ENCODE peak calls at places on chromosome 14, in five cellular contexts. One of them, this sample, is unnamed.

GRCh38 chr14:82757775-82758174 is 1224.1 kb upstream of the SEL1L start:
- DNase-seq in omental fat pad: no peak
- DNase-seq in AG10803: no peak
- DNase-seq in left ventricle myocardium inferior: no peak
- DNase-seq in heart right ventricle: no peak
- DNase-seq in this sample: no peak

GRCh38 chr14:24132061-24132685 is 1.7 kb downstream of the FITM1 start:
- DNase-seq in omental fat pad: no peak
- DNase-seq in AG10803: no peak
- DNase-seq in left ventricle myocardium inferior: no peak
- DNase-seq in heart right ventricle: no peak
- DNase-seq in this sample: no peak

GRCh38 chr14:75088566-75089373 is 19.3 kb downstream of the ZC2HC1C start:
- DNase-seq in omental fat pad: no peak
- DNase-seq in AG10803: peak
- DNase-seq in left ventricle myocardium inferior: no peak
- DNase-seq in heart right ventricle: peak
- DNase-seq in this sample: peak

GRCh38 chr14:59631237-59631636 is 54.6 kb upstream of the CCDC175 start:
- DNase-seq in omental fat pad: no peak
- DNase-seq in AG10803: no peak
- DNase-seq in left ventricle myocardium inferior: no peak
- DNase-seq in heart right ventricle: no peak
- DNase-seq in this sample: peak

GRCh38 chr14:89276424-89276975 is 140.5 kb downstream of the FOXN3 start:
- DNase-seq in omental fat pad: no peak
- DNase-seq in AG10803: peak
- DNase-seq in left ventricle myocardium inferior: no peak
- DNase-seq in heart right ventricle: no peak
- DNase-seq in this sample: no peak

GRCh38 chr14:35414365-35414764 is 9.8 kb upstream of the NFKBIA start:
- DNase-seq in omental fat pad: no peak
- DNase-seq in AG10803: peak
- DNase-seq in left ventricle myocardium inferior: no peak
- DNase-seq in heart right ventricle: peak
- DNase-seq in this sample: no peak

GRCh38 chr14:66403183-66403582 is 83.0 kb upstream of the CCDC196 start:
- DNase-seq in omental fat pad: no peak
- DNase-seq in AG10803: peak
- DNase-seq in left ventricle myocardium inferior: no peak
- DNase-seq in heart right ventricle: no peak
- DNase-seq in this sample: no peak

GRCh38 chr14:27995688-27996087 is 770.9 kb upstream of the FOXG1 start:
- DNase-seq in omental fat pad: no peak
- DNase-seq in AG10803: no peak
- DNase-seq in left ventricle myocardium inferior: no peak
- DNase-seq in heart right ventricle: no peak
- DNase-seq in this sample: no peak

GRCh38 chr14:56650977-56651376 is 71.4 kb downstream of the TMEM260 start:
- DNase-seq in omental fat pad: no peak
- DNase-seq in AG10803: no peak
- DNase-seq in left ventricle myocardium inferior: no peak
- DNase-seq in heart right ventricle: no peak
- DNase-seq in this sample: no peak

GRCh38 chr14:34874386-34875030 is 652 bp downstream of the BAZ1A start:
- DNase-seq in omental fat pad: peak
- DNase-seq in AG10803: peak
- DNase-seq in left ventricle myocardium inferior: peak
- DNase-seq in heart right ventricle: peak
- DNase-seq in this sample: peak

GRCh38 chr14:75615200-75615599 is 36.8 kb downstream of the FLVCR2 start:
- DNase-seq in omental fat pad: no peak
- DNase-seq in AG10803: no peak
- DNase-seq in left ventricle myocardium inferior: no peak
- DNase-seq in heart right ventricle: peak
- DNase-seq in this sample: no peak

GRCh38 chr14:53929871-53930685 is 26.5 kb downstream of the BMP4 start:
- DNase-seq in omental fat pad: no peak
- DNase-seq in AG10803: no peak
- DNase-seq in left ventricle myocardium inferior: no peak
- DNase-seq in heart right ventricle: no peak
- DNase-seq in this sample: peak

GRCh38 chr14:59582845-59583509 is 6.4 kb upstream of the CCDC175 start:
- DNase-seq in omental fat pad: no peak
- DNase-seq in AG10803: no peak
- DNase-seq in left ventricle myocardium inferior: no peak
- DNase-seq in heart right ventricle: no peak
- DNase-seq in this sample: no peak

GRCh38 chr14:65425885-65426284 is 13.4 kb downstream of the FUT8 start:
- DNase-seq in omental fat pad: no peak
- DNase-seq in AG10803: no peak
- DNase-seq in left ventricle myocardium inferior: no peak
- DNase-seq in heart right ventricle: no peak
- DNase-seq in this sample: no peak

GRCh38 chr14:103393687-103394626 is 8.7 kb downstream of the MARK3 start:
- DNase-seq in omental fat pad: no peak
- DNase-seq in AG10803: peak
- DNase-seq in left ventricle myocardium inferior: no peak
- DNase-seq in heart right ventricle: no peak
- DNase-seq in this sample: no peak

GRCh38 chr14:96383445-96383844 is 8.5 kb upstream of the AK7 start:
- DNase-seq in omental fat pad: no peak
- DNase-seq in AG10803: no peak
- DNase-seq in left ventricle myocardium inferior: no peak
- DNase-seq in heart right ventricle: no peak
- DNase-seq in this sample: no peak

GRCh38 chr14:96084796-96085195 is 45.6 kb downstream of the C14orf132 start:
- DNase-seq in omental fat pad: no peak
- DNase-seq in AG10803: no peak
- DNase-seq in left ventricle myocardium inferior: no peak
- DNase-seq in heart right ventricle: no peak
- DNase-seq in this sample: no peak

GRCh38 chr14:70208380-70208779 is 19.6 kb upstream of the SLC8A3 start:
- DNase-seq in omental fat pad: no peak
- DNase-seq in AG10803: no peak
- DNase-seq in left ventricle myocardium inferior: no peak
- DNase-seq in heart right ventricle: no peak
- DNase-seq in this sample: no peak

GRCh38 chr14:59585891-59586554 is 9.4 kb upstream of the CCDC175 start:
- DNase-seq in omental fat pad: no peak
- DNase-seq in AG10803: peak
- DNase-seq in left ventricle myocardium inferior: no peak
- DNase-seq in heart right ventricle: no peak
- DNase-seq in this sample: no peak

GRCh38 chr14:75123991-75124390 is 2.9 kb downstream of the NEK9 start:
- DNase-seq in omental fat pad: no peak
- DNase-seq in AG10803: peak
- DNase-seq in left ventricle myocardium inferior: no peak
- DNase-seq in heart right ventricle: no peak
- DNase-seq in this sample: peak

GRCh38 chr14:53601409-53601808 is 355.2 kb downstream of the BMP4 start:
- DNase-seq in omental fat pad: no peak
- DNase-seq in AG10803: no peak
- DNase-seq in left ventricle myocardium inferior: no peak
- DNase-seq in heart right ventricle: no peak
- DNase-seq in this sample: no peak

GRCh38 chr14:26729851-26730250 is 132.0 kb upstream of the NOVA1 start:
- DNase-seq in omental fat pad: no peak
- DNase-seq in AG10803: peak
- DNase-seq in left ventricle myocardium inferior: no peak
- DNase-seq in heart right ventricle: no peak
- DNase-seq in this sample: no peak

GRCh38 chr14:53237488-53237887 is 84.4 kb upstream of the DDHD1 start:
- DNase-seq in omental fat pad: no peak
- DNase-seq in AG10803: no peak
- DNase-seq in left ventricle myocardium inferior: no peak
- DNase-seq in heart right ventricle: peak
- DNase-seq in this sample: no peak

GRCh38 chr14:89284368-89285058 is 132.5 kb downstream of the FOXN3 start:
- DNase-seq in omental fat pad: no peak
- DNase-seq in AG10803: peak
- DNase-seq in left ventricle myocardium inferior: no peak
- DNase-seq in heart right ventricle: no peak
- DNase-seq in this sample: no peak

GRCh38 chr14:101927859-101928258 is 36.5 kb upstream of the DYNC1H1 start:
- DNase-seq in omental fat pad: peak
- DNase-seq in AG10803: peak
- DNase-seq in left ventricle myocardium inferior: peak
- DNase-seq in heart right ventricle: peak
- DNase-seq in this sample: no peak

GRCh38 chr14:77053046-77053841 is 24.7 kb upstream of the IRF2BPL start:
- DNase-seq in omental fat pad: peak
- DNase-seq in AG10803: peak
- DNase-seq in left ventricle myocardium inferior: peak
- DNase-seq in heart right ventricle: peak
- DNase-seq in this sample: peak

GRCh38 chr14:91258021-91258618 is 13.6 kb upstream of the GPR68 start:
- DNase-seq in omental fat pad: no peak
- DNase-seq in AG10803: peak
- DNase-seq in left ventricle myocardium inferior: peak
- DNase-seq in heart right ventricle: no peak
- DNase-seq in this sample: no peak

GRCh38 chr14:92154283-92154942 is 32.6 kb downstream of the CPSF2 start:
- DNase-seq in omental fat pad: no peak
- DNase-seq in AG10803: peak
- DNase-seq in left ventricle myocardium inferior: no peak
- DNase-seq in heart right ventricle: no peak
- DNase-seq in this sample: no peak

GRCh38 chr14:42090122-42090521 is 483.4 kb downstream of the LRFN5 start:
- DNase-seq in omental fat pad: no peak
- DNase-seq in AG10803: no peak
- DNase-seq in left ventricle myocardium inferior: no peak
- DNase-seq in heart right ventricle: no peak
- DNase-seq in this sample: no peak

GRCh38 chr14:102258136-102258535 is 46.8 kb downstream of the MOK start:
- DNase-seq in omental fat pad: no peak
- DNase-seq in AG10803: no peak
- DNase-seq in left ventricle myocardium inferior: no peak
- DNase-seq in heart right ventricle: no peak
- DNase-seq in this sample: no peak

GRCh38 chr14:29558516-29558915 is 369.1 kb downstream of the PRKD1 start:
- DNase-seq in omental fat pad: no peak
- DNase-seq in AG10803: peak
- DNase-seq in left ventricle myocardium inferior: no peak
- DNase-seq in heart right ventricle: no peak
- DNase-seq in this sample: no peak
- TF ChIP-seq CTCF in omental fat pad: no peak
- TF ChIP-seq CTCF in AG10803: no peak
- TF ChIP-seq CTCF in left ventricle myocardium inferior: no peak
- TF ChIP-seq CTCF in heart right ventricle: no peak
- TF ChIP-seq CTCF in this sample: no peak

DNA sequence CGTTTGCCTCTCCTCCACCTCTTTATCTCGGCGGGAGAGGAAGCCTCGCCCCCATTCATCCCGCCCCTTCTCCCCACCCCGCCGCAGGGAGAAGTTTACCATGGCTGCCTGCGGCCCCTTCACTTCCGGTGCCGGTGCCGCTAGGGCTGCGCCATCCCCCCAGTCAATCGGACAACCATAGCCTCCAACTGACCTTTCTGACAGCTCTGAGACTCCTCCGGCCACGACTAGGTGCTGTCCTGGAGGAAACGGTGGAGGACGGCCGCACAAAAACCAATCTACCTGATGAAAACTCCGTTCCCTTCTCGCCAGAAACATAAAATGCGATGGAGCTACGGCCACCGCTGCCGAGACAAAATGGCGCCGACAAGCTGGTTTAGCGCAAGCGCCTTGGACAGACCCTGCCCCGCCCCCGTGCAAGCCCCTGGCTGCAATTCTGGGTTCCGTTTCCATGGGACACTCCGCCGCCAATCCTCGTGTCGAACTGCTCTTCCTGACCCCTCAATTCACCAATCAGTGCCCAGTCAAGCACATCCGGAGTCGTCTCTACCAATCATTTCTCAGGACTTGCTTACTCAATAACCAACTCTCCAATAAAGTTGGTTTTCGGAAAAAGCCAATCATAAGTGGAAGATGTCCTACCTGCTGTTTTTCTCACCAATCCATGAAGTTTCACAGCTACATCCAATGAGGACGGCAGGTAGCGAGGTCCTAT is 436 bp upstream of the ARID4A start:
- DNase-seq in omental fat pad: peak
- DNase-seq in AG10803: peak
- DNase-seq in left ventricle myocardium inferior: peak
- DNase-seq in heart right ventricle: peak
- DNase-seq in this sample: peak
- TF ChIP-seq CTCF in omental fat pad: no peak
- TF ChIP-seq CTCF in AG10803: peak
- TF ChIP-seq CTCF in left ventricle myocardium inferior: peak
- TF ChIP-seq CTCF in heart right ventricle: no peak
- TF ChIP-seq CTCF in this sample: no peak

GRCh38 chr14:48398675-48399282 is 723.4 kb upstream of the MDGA2 start:
- DNase-seq in omental fat pad: no peak
- DNase-seq in AG10803: peak
- DNase-seq in left ventricle myocardium inferior: no peak
- DNase-seq in heart right ventricle: no peak
- DNase-seq in this sample: peak
- TF ChIP-seq CTCF in omental fat pad: no peak
- TF ChIP-seq CTCF in AG10803: peak
- TF ChIP-seq CTCF in left ventricle myocardium inferior: peak
- TF ChIP-seq CTCF in heart right ventricle: peak
- TF ChIP-seq CTCF in this sample: no peak

GRCh38 chr14:68945585-68946289 is 33.4 kb downstream of the ACTN1 start:
- DNase-seq in omental fat pad: no peak
- DNase-seq in AG10803: no peak
- DNase-seq in left ventricle myocardium inferior: peak
- DNase-seq in heart right ventricle: no peak
- DNase-seq in this sample: no peak
- TF ChIP-seq CTCF in omental fat pad: no peak
- TF ChIP-seq CTCF in AG10803: no peak
- TF ChIP-seq CTCF in left ventricle myocardium inferior: no peak
- TF ChIP-seq CTCF in heart right ventricle: no peak
- TF ChIP-seq CTCF in this sample: no peak

DNA sequence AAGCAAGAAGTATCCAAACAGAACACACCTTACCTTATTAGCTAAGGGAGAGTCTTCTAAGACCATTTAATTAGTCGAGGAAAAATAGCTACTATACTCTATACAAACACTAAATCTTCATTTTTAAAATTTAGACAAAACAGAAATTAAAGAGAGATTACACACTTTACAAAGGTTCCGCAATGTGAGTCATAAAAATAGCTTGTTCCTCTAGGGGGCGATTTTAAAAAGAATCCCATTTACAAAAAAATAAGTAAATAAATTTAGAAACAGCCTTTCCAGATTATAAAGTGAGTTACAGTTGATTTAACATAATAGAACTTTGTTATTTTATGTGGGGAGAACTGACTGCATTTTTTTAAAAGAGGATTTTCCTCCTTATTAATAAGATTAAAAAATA is 201.6 kb downstream of the PAX9 start:
- DNase-seq in omental fat pad: no peak
- DNase-seq in AG10803: no peak
- DNase-seq in left ventricle myocardium inferior: no peak
- DNase-seq in heart right ventricle: no peak
- DNase-seq in this sample: no peak
- TF ChIP-seq CTCF in omental fat pad: no peak
- TF ChIP-seq CTCF in AG10803: peak
- TF ChIP-seq CTCF in left ventricle myocardium inferior: no peak
- TF ChIP-seq CTCF in heart right ventricle: no peak
- TF ChIP-seq CTCF in this sample: no peak